ENCODE peak calls at places on chromosomes 1 and 21, in eight cellular contexts. X is T-helper 17 cell; Y is mesenteric fat pad; Z is SW 1271; W is GM18507; H is activated CD4-positive, alpha-beta T cell treated with anti-CD3 and anti-CD28 coated beads, Interleukin-2, amount 10 ng/mL, durations not matched to agents 7 days and 5 days; L is NCI-H1105; M is amniotic stem cell. J is an unnamed sample.
A peak's percentile ranks its signal among the peaks of the same experiment; 100 is the strongest.

GRCh38 chr1:93908394-93909145 is 660 bp downstream of the GCLM start:
- DNase-seq in M (no peak), H (peak; percentile 52), Y (peak; percentile 90), X (peak; percentile 35), L (peak; percentile 12), Z (peak; percentile 15), W (peak; percentile 20), J (peak; percentile 84)

GRCh38 chr21:34883501-34884271 is 165.4 kb downstream of the RUNX1 start:
- DNase-seq in Y (no peak), Z (peak; percentile 26), L (no peak), X (no peak), H (no peak), M (no peak), W (no peak), J (no peak)

GRCh38 chr1:156754219-156754618 is 2.7 kb upstream of the HDGF start:
- DNase-seq in M (no peak), L (no peak), Z (no peak), X (no peak), H (no peak), Y (peak; percentile 68), W (no peak), J (no peak)

GRCh38 chr1:229285424-229285823 is 14.5 kb downstream of the RAB4A start:
- DNase-seq in X (no peak), L (no peak), W (no peak), Y (no peak), H (no peak), Z (no peak), M (no peak), J (no peak)

GRCh38 chr1:101929343-101929742 is 67.4 kb downstream of the OLFM3 start:
- DNase-seq in Z (no peak), X (no peak), H (no peak), L (peak; percentile 90), W (no peak), Y (no peak), M (no peak), J (no peak)

GRCh38 chr1:230328342-230329015 is 97.7 kb downstream of the PGBD5 start:
- DNase-seq in L (no peak), H (no peak), Y (no peak), W (no peak), M (no peak), X (no peak), Z (no peak), J (no peak)

GRCh38 chr1:15799928-15800835 is 7.3 kb downstream of the UQCRHL start:
- DNase-seq in Y (no peak), Z (peak; percentile 93), M (no peak), H (no peak), L (no peak), X (no peak), W (no peak), J (no peak)

GRCh38 chr1:201756411-201756810 is 72.5 kb upstream of the IPO9 start:
- DNase-seq in L (no peak), M (peak; percentile 64), Y (no peak), W (no peak), Z (no peak), X (no peak), H (no peak), J (no peak)

J was measured in aorta.